ENCODE peak calls at places on chromosomes 1 and 21, in five cellular contexts. B, D, P, Q and E are unnamed samples.
A peak's percentile ranks its signal among the peaks of the same experiment; 100 is the strongest.

GRCh38 chr1:232033285-232033684 is 406.7 kb downstream of the DISC1 start:
- DNase-seq in B (no peak), D (no peak), P (no peak), Q (no peak), E (no peak)

GRCh38 chr1:244302889-244303609 is 148.7 kb downstream of the ADSS2 start:
- DNase-seq in B (no peak), D (peak; percentile 49), P (no peak), Q (no peak), E (no peak)

GRCh38 chr1:183215076-183215720 is 29.1 kb downstream of the LAMC2 start:
- DNase-seq in B (no peak), D (no peak), P (no peak), Q (no peak), E (no peak)

GRCh38 chr1:227299238-227299637 is 19.1 kb downstream of the CDC42BPA start:
- DNase-seq in B (no peak), D (no peak), P (no peak), Q (no peak), E (no peak)

GRCh38 chr21:45259206-45259795 is 28.4 kb downstream of the POFUT2 start:
- DNase-seq in B (no peak), D (no peak), P (no peak), Q (no peak), E (no peak)

GRCh38 chr1:236282159-236282716 is 480 bp upstream of the ERO1B start:
- DNase-seq in B (no peak), D (no peak), P (peak; percentile 58), Q (no peak), E (no peak)

GRCh38 chr1:184152944-184153343 is 101.4 kb downstream of the TSEN15 start:
- DNase-seq in B (no peak), D (no peak), P (no peak), Q (no peak), E (no peak)

GRCh38 chr1:92754000-92754787 is 30.7 kb downstream of the EVI5 start:
- DNase-seq in B (no peak), D (no peak), P (no peak), Q (peak; percentile 81), E (no peak)

GRCh38 chr1:33966346-33967141 is 102.7 kb downstream of the HMGB4 start:
- DNase-seq in B (no peak), D (no peak), P (no peak), Q (no peak), E (no peak)

GRCh38 chr1:200099040-200099439 is 71.5 kb downstream of the NR5A2 start:
- DNase-seq in B (no peak), D (no peak), P (no peak), Q (no peak), E (no peak)

GRCh38 chr1:47679301-47679751 is 241.5 kb downstream of the FOXD2 start:
- DNase-seq in B (no peak), D (no peak), P (no peak), Q (no peak), E (no peak)

GRCh38 chr1:70140343-70140742 is 65.0 kb downstream of the LRRC40 start:
- DNase-seq in B (no peak), D (no peak), P (peak; percentile 46), Q (no peak), E (no peak)

GRCh38 chr1:109170051-109170775 is 43.5 kb upstream of the SARS1 start:
- DNase-seq in B (no peak), D (no peak), P (no peak), Q (no peak), E (no peak)

GRCh38 chr21:23578027-23578426 is 2029.3 kb downstream of the MRPL39 start:
- DNase-seq in B (no peak), D (no peak), P (no peak), Q (no peak), E (no peak)

GRCh38 chr1:84156210-84156621 is 12.1 kb downstream of the PRKACB start:
- DNase-seq in B (no peak), D (peak; percentile 39), P (no peak), Q (no peak), E (no peak)

GRCh38 chr1:26833432-26834405 is 7.2 kb downstream of the ZDHHC18 start:
- DNase-seq in B (no peak), D (no peak), P (no peak), Q (no peak), E (peak; percentile 88)

GRCh38 chr1:45141247-45142003 is 65.0 kb downstream of the ZSWIM5 start:
- DNase-seq in B (no peak), D (no peak), P (no peak), Q (no peak), E (no peak)

GRCh38 chr1:116435806-116436486 is 62.9 kb downstream of the ATP1A1 start:
- DNase-seq in B (no peak), D (no peak), P (no peak), Q (no peak), E (no peak)

GRCh38 chr21:41419921-41420862 is 5.8 kb upstream of the MX1 start:
- DNase-seq in B (peak; percentile 79), D (peak; percentile 69), P (peak; percentile 38), Q (peak; percentile 70), E (peak; percentile 45)

GRCh38 chr1:41382531-41383090 is 21.4 kb downstream of the FOXO6 start:
- DNase-seq in B (no peak), D (peak; percentile 51), P (no peak), Q (no peak), E (no peak)

GRCh38 chr21:20040768-20041167 is 957.4 kb upstream of the NCAM2 start:
- DNase-seq in B (no peak), D (peak; percentile 29), P (no peak), Q (no peak), E (no peak)

GRCh38 chr1:200342511-200343400 is 67.1 kb downstream of the ZNF281 start:
- DNase-seq in B (no peak), D (no peak), P (no peak), Q (no peak), E (no peak)

GRCh38 chr1:45359882-45360513 is 19.8 kb upstream of the MUTYH start:
- DNase-seq in B (peak; percentile 27), D (peak; percentile 71), P (peak; percentile 86), Q (no peak), E (no peak)

GRCh38 chr1:201552941-201553341 is 14.0 kb downstream of the NAV1 start:
- DNase-seq in B (no peak), D (no peak), P (no peak), Q (no peak), E (no peak)

GRCh38 chr21:46627726-46628125 is 7.7 kb upstream of the PRMT2 start:
- DNase-seq in B (no peak), D (no peak), P (no peak), Q (no peak), E (no peak)

GRCh38 chr21:33041981-33042380 is 16.2 kb downstream of the OLIG2 start:
- DNase-seq in B (no peak), D (no peak), P (no peak), Q (no peak), E (no peak)